ENCODE peak calls at places on chromosomes 1 and 21, in nine cellular contexts. A, R, T, P, J, Z, S, K and I are unnamed samples.

GRCh38 chr1:11862890-11863289 is 4.1 kb upstream of the NPPB start:
- DNase-seq in A (no peak), R (no peak), T (no peak), P (no peak), J (peak), Z (no peak), S (no peak), K (no peak), I (no peak)

GRCh38 chr1:231420959-231421615 is 1.0 kb downstream of the EGLN1 start:
- DNase-seq in A (peak), R (peak), T (peak), P (peak), J (peak), Z (peak), S (no peak), K (peak), I (peak)

GRCh38 chr1:241637604-241638003 is 2.6 kb downstream of the CHML start:
- DNase-seq in A (peak), R (no peak), T (peak), P (no peak), J (no peak), Z (no peak), S (no peak), K (no peak), I (no peak)

GRCh38 chr1:243890576-243890975 is 40.5 kb upstream of the AKT3 start:
- DNase-seq in A (peak), R (no peak), T (no peak), P (no peak), J (peak), Z (no peak), S (no peak), K (no peak), I (no peak)

GRCh38 chr1:57232500-57232899 is 191.4 kb downstream of the DAB1 start:
- DNase-seq in A (no peak), R (no peak), T (no peak), P (no peak), J (peak), Z (no peak), S (no peak), K (no peak), I (no peak)

GRCh38 chr1:27339213-27339612 is 2.6 kb upstream of the SYTL1 start:
- DNase-seq in A (no peak), R (no peak), T (peak), P (no peak), J (no peak), Z (no peak), S (no peak), K (no peak), I (no peak)

GRCh38 chr1:30887485-30888315 is 20.9 kb downstream of the SDC3 start:
- DNase-seq in A (peak), R (no peak), T (no peak), P (no peak), J (peak), Z (no peak), S (no peak), K (no peak), I (no peak)

GRCh38 chr1:115557715-115558114 is 84.1 kb upstream of the VANGL1 start:
- DNase-seq in A (no peak), R (no peak), T (no peak), P (no peak), J (no peak), Z (no peak), S (no peak), K (no peak), I (no peak)

GRCh38 chr1:178093958-178094751 is at the start of gene RASAL2:
- DNase-seq in A (peak), R (no peak), T (peak), P (peak), J (peak), Z (peak), S (peak), K (peak), I (peak)

GRCh38 chr1:111110197-111110899 is 29.5 kb downstream of the DRAM2 start:
- DNase-seq in A (peak), R (no peak), T (no peak), P (no peak), J (peak), Z (no peak), S (no peak), K (no peak), I (peak)

GRCh38 chr1:65214340-65215027 is 66.5 kb downstream of the AK4 start:
- DNase-seq in A (no peak), R (no peak), T (no peak), P (no peak), J (no peak), Z (no peak), S (no peak), K (no peak), I (peak)

GRCh38 chr1:62597281-62597680 is at the start of gene ANGPTL3:
- DNase-seq in A (no peak), R (no peak), T (no peak), P (no peak), J (no peak), Z (no peak), S (no peak), K (no peak), I (no peak)

GRCh38 chr1:8013399-8013798 is 12.7 kb downstream of the ERRFI1 start:
- DNase-seq in A (no peak), R (no peak), T (no peak), P (no peak), J (peak), Z (no peak), S (no peak), K (no peak), I (no peak)

GRCh38 chr21:45551316-45551715 is 9.1 kb upstream of the SLC19A1 start:
- DNase-seq in A (peak), R (peak), T (peak), P (peak), J (peak), Z (peak), S (peak), K (no peak), I (peak)

GRCh38 chr1:157110003-157110402 is 10.4 kb upstream of the ETV3L start:
- DNase-seq in A (no peak), R (no peak), T (no peak), P (no peak), J (no peak), Z (no peak), S (no peak), K (no peak), I (no peak)

GRCh38 chr1:186231861-186232436 is 143.1 kb downstream of the TPR start:
- DNase-seq in A (no peak), R (no peak), T (no peak), P (no peak), J (no peak), Z (no peak), S (no peak), K (no peak), I (no peak)

GRCh38 chr1:55747285-55747890 is 532.2 kb upstream of the USP24 start:
- DNase-seq in A (peak), R (no peak), T (no peak), P (no peak), J (peak), Z (peak), S (no peak), K (no peak), I (no peak)

GRCh38 chr1:231040019-231040799 is at the start of gene FAM89A:
- DNase-seq in A (peak), R (peak), T (peak), P (peak), J (no peak), Z (peak), S (peak), K (peak), I (peak)

GRCh38 chr21:34313116-34313515 is 50.7 kb upstream of the KCNE2 start:
- DNase-seq in A (no peak), R (no peak), T (no peak), P (no peak), J (no peak), Z (no peak), S (no peak), K (no peak), I (no peak)

GRCh38 chr21:14677023-14677422 is 130.9 kb upstream of the SAMSN1 start:
- DNase-seq in A (no peak), R (no peak), T (no peak), P (no peak), J (peak), Z (no peak), S (no peak), K (no peak), I (no peak)

GRCh38 chr21:41112740-41113692 is 54.9 kb upstream of the BACE2 start:
- DNase-seq in A (peak), R (no peak), T (peak), P (peak), J (peak), Z (no peak), S (no peak), K (peak), I (no peak)

GRCh38 chr1:42934541-42935312 is 23.9 kb downstream of the SLC2A1 start:
- DNase-seq in A (no peak), R (no peak), T (no peak), P (peak), J (no peak), Z (no peak), S (no peak), K (no peak), I (peak)

DNA sequence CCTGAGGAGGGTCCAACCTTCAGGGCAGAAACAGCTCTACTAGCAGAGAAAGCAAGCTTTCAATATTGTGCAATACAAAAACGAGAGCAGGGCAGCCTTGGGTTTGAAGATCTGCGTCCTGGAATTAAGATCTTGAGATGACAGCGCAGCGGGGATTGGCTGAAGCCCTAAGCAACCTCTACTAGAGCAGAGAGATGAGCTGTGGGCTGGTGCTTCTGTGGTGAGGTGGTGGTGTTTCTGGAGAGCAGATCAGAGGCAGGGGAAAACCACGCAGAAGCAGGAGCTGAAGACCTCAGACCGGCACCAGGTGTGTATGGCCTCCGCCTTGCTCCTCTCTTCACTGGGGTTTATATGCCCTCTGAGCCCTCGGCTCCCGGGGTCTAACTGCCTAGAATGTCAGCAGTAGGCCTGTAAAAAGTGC is 12.5 kb downstream of the TRAF3IP3 start:
- DNase-seq in A (no peak), R (peak), T (peak), P (no peak), J (no peak), Z (no peak), S (no peak), K (peak), I (peak)
- H3K4me3 ChIP-seq in A (no peak), R (peak), T (peak), P (no peak), J (no peak), Z (no peak), S (no peak), K (peak), I (no peak)

DNA sequence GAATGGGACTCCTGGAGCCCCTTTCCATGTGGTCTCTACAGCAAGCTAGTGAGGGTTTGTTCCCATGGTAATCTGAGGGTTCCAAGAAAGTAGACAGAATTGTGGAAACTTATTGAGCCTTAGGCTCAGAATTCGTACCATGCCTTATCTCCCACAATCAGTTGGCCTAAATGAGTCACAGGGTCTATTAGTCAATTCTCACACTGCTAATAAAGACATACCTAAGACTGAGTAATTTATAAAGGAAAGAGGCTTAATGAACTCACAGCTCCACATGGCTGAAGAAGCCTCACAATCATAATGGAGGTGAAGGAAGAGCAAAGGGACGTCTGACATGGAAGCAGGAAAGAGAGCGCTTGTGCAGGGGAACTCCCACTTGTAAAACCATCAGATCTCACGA is 106.6 kb upstream of the CXADR start:
- DNase-seq in A (no peak), R (no peak), T (no peak), P (no peak), J (no peak), Z (no peak), S (no peak), K (no peak), I (no peak)
- TF ChIP-seq CTCF in A (no peak), R (no peak), T (no peak), P (no peak), J (no peak), Z (no peak), S (no peak), K (no peak), I (no peak)

GRCh38 chr1:201650608-201650933 is 111.6 kb downstream of the NAV1 start:
- DNase-seq in A (no peak), R (no peak), T (no peak), P (no peak), J (no peak), Z (no peak), S (no peak), K (no peak), I (no peak)

GRCh38 chr1:201649776-201650607 is 111.1 kb downstream of the NAV1 start:
- DNase-seq in A (peak), R (no peak), T (no peak), P (peak), J (peak), Z (peak), S (peak), K (no peak), I (peak)

GRCh38 chr1:201648066-201648910 is 109.4 kb downstream of the NAV1 start:
- DNase-seq in A (peak), R (no peak), T (no peak), P (no peak), J (peak), Z (peak), S (peak), K (no peak), I (peak)

GRCh38 chr1:201647722-201648065 is 108.8 kb downstream of the NAV1 start:
- DNase-seq in A (no peak), R (no peak), T (no peak), P (no peak), J (no peak), Z (no peak), S (no peak), K (no peak), I (no peak)

GRCh38 chr1:201648911-201649775 is 110.2 kb downstream of the NAV1 start:
- DNase-seq in A (peak), R (no peak), T (no peak), P (no peak), J (peak), Z (peak), S (peak), K (no peak), I (peak)
- H3K4me3 ChIP-seq in A (peak), R (no peak), T (no peak), P (peak), J (peak), Z (peak), S (peak), K (no peak), I (no peak)

GRCh38 chr1:229028987-229029550 is 241.8 kb upstream of the RAB4A start:
- DNase-seq in A (no peak), R (no peak), T (peak), P (no peak), J (no peak), Z (no peak), S (no peak), K (no peak), I (no peak)
- TF ChIP-seq CTCF in A (no peak), R (no peak), T (no peak), P (no peak), J (no peak), Z (no peak), S (no peak), K (no peak), I (no peak)